ENCODE peak calls at places on chromosomes 2 and 18, in five cellular contexts. V is HCT116, F is MM.1S, G is PC-3, I is GM23248. A is an unnamed sample. For H3K4me1, the result is how much of the 10 kb centered on the place peaks cover.

GRCh38 chr18:78697446-78697845 is 282.2 kb upstream of the SALL3 start:
- DNase-seq in V (no peak), F (no peak), G (no peak), I (no peak), A (no peak)

GRCh38 chr2:66428986-66429612 is 5.8 kb upstream of the MEIS1 start:
- DNase-seq in V (peak), F (peak), G (peak), I (peak), A (peak)

GRCh38 chr2:100610381-100610831 is 47.6 kb downstream of the PDCL3 start:
- DNase-seq in V (peak), F (peak), G (peak), I (peak), A (peak)

GRCh38 chr18:29488617-29489016 is 1311.7 kb upstream of the CDH2 start:
- DNase-seq in V (no peak), F (no peak), G (peak), I (peak), A (no peak)

GRCh38 chr2:604826-605524 is 72.2 kb downstream of the TMEM18 start:
- DNase-seq in V (no peak), F (no peak), G (no peak), I (no peak), A (no peak)

GRCh38 chr18:30376515-30376914 is 666.0 kb downstream of the DSC3 start:
- DNase-seq in V (peak), F (no peak), G (peak), I (no peak), A (no peak)

GRCh38 chr2:29332540-29332939 is 217.3 kb downstream of the CLIP4 start:
- DNase-seq in V (no peak), F (no peak), G (no peak), I (no peak), A (no peak)

GRCh38 chr18:78407456-78407823 is 572.2 kb upstream of the SALL3 start:
- DNase-seq in V (no peak), F (no peak), G (no peak), I (no peak), A (no peak)

GRCh38 chr2:105787376-105788318 is 42.9 kb downstream of the NCK2 start:
- DNase-seq in V (no peak), F (no peak), G (peak), I (no peak), A (no peak)

GRCh38 chr2:73162856-73163521 is 39.4 kb upstream of the NOTO start:
- DNase-seq in V (no peak), F (no peak), G (no peak), I (no peak), A (no peak)

GRCh38 chr2:51194656-51195055 is 162.7 kb upstream of the NRXN1 start:
- DNase-seq in V (no peak), F (no peak), G (no peak), I (no peak), A (no peak)

GRCh38 chr2:221553333-221553732 is 18.8 kb downstream of the EPHA4 start:
- DNase-seq in V (no peak), F (no peak), G (no peak), I (no peak), A (no peak)

GRCh38 chr2:230713331-230714121 is 884 bp downstream of the CAB39 start:
- DNase-seq in V (no peak), F (peak), G (peak), I (peak), A (peak)

GRCh38 chr18:7608174-7608550 is 41.0 kb downstream of the PTPRM start:
- DNase-seq in V (no peak), F (no peak), G (no peak), I (peak), A (no peak)

GRCh38 chr2:181054843-181055242 is 74.4 kb downstream of the UBE2E3 start:
- DNase-seq in V (no peak), F (no peak), G (no peak), I (no peak), A (no peak)

GRCh38 chr18:12429556-12429955 is 21.8 kb downstream of the PRELID3A start:
- DNase-seq in V (no peak), F (no peak), G (no peak), I (no peak), A (no peak)

GRCh38 chr2:112547333-112547732 is 5.1 kb downstream of the POLR1B start:
- DNase-seq in V (no peak), F (no peak), G (no peak), I (peak), A (peak)

GRCh38 chr2:46350030-46350699 is 53.0 kb downstream of the EPAS1 start:
- DNase-seq in V (no peak), F (no peak), G (no peak), I (no peak), A (no peak)

GRCh38 chr18:46098616-46098933 is 479 bp upstream of the ATP5F1A start:
- DNase-seq in V (no peak), F (no peak), G (no peak), I (no peak), A (no peak)

GRCh38 chr2:221096651-221097567 is 475.2 kb downstream of the EPHA4 start:
- DNase-seq in V (no peak), F (no peak), G (peak), I (peak), A (no peak)

GRCh38 chr2:233464531-233465240 is 101.9 kb downstream of the USP40 start:
- DNase-seq in V (no peak), F (no peak), G (no peak), I (no peak), A (no peak)

GRCh38 chr2:101439716-101440115 is 35.2 kb downstream of the RFX8 start:
- DNase-seq in V (no peak), F (no peak), G (no peak), I (no peak), A (no peak)

GRCh38 chr2:168961450-168962229 is 60.5 kb downstream of the G6PC2 start:
- DNase-seq in V (peak), F (peak), G (peak), I (peak), A (peak)

GRCh38 chr2:197307236-197307932 is 3.2 kb downstream of the ANKRD44 start:
- DNase-seq in V (no peak), F (no peak), G (no peak), I (no peak), A (no peak)

GRCh38 chr2:79259959-79260358 is 100.4 kb upstream of the REG3A start:
- DNase-seq in V (no peak), F (no peak), G (no peak), I (no peak), A (no peak)

GRCh38 chr2:11876889-11877288 is 130.5 kb downstream of the LPIN1 start:
- DNase-seq in V (no peak), F (no peak), G (no peak), I (no peak), A (no peak)

GRCh38 chr2:61181382-61182058 is 19.5 kb downstream of the C2orf74 start:
- DNase-seq in V (no peak), F (no peak), G (no peak), I (peak), A (no peak)

GRCh38 chr2:218569661-218570500 is 1.2 kb downstream of the CNOT9 start:
- DNase-seq in V (no peak), F (peak), G (peak), I (peak), A (peak)

GRCh38 chr2:112879491-112880041 is 31.4 kb upstream of the IL37 start:
- DNase-seq in V (no peak), F (no peak), G (no peak), I (no peak), A (no peak)

GRCh38 chr2:173459363-173459762 is 104.7 kb downstream of the CDCA7 start:
- DNase-seq in V (no peak), F (no peak), G (no peak), I (no peak), A (no peak)

GRCh38 chr2:66437601-66438497 is 2.9 kb downstream of the MEIS1 start:
- DNase-seq in V (no peak), F (peak), G (no peak), I (peak), A (peak)

DNA sequence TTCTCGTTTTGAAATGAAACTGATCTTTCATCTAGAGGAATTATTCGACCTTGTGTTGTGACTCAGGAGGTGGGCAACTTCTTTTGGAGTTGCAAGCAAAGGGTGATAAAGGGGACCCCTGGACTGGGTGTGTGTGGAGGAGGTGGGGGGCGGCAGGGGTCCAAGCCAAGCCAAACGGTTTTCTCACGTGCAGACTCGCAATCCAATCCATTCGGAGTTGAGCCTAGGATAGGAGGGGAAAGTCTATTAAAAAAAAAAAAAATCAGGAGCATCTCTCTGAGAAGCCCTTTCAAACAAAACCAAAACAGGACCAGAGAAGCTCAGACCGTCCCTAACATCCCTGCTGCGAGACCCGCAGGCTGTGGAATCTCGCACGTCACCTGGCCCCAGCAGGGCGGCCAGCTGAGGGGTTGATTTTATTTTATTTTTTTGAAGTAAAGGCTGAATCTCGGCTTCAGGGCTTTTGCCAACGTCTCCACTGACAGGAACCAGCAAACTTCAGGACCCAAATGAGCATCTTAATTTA is 3.8 kb upstream of the ZEB2 start:
- DNase-seq in V (no peak), F (no peak), G (no peak), I (peak), A (no peak)
- H3K4me1 ChIP-seq in V (under half), F (under half), G (under half), I (under half), A (under half)

DNA sequence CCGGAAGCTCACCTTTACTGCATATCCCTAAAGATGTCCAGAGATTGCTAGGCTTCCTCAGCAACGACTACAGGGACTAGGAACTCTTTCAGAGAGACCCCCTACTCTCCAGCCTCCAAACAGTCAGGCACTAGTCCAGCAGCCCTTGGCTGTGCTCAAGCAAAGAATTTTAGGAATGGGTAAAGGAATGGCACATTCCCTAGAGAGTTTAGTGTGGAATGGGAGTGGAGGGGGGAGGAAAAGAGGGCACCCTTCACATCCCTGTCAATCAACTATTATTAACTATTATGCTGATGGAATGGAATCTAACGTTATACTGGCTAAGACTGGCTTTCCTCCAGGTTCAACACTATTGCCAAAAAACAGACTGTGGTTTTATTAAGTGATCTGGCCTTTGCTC is 64.8 kb downstream of the IKZF2 start:
- DNase-seq in V (no peak), F (no peak), G (no peak), I (peak), A (no peak)
- TF ChIP-seq EZH2phosphoT487 in V (no peak), F (no peak), G (no peak), I (no peak), A (no peak)

GRCh38 chr2:45167885-45168284 is 158.6 kb upstream of the SIX2 start:
- DNase-seq in V (no peak), F (no peak), G (no peak), I (no peak), A (no peak)

GRCh38 chr2:45169339-45170190 is 160.3 kb upstream of the SIX2 start:
- DNase-seq in V (no peak), F (peak), G (peak), I (peak), A (peak)

GRCh38 chr2:45170976-45171514 is 161.8 kb upstream of the SIX2 start:
- DNase-seq in V (no peak), F (no peak), G (peak), I (no peak), A (no peak)

GRCh38 chr2:45170191-45170975 is 161.1 kb upstream of the SIX2 start:
- DNase-seq in V (no peak), F (no peak), G (no peak), I (no peak), A (no peak)

GRCh38 chr2:45168731-45169338 is 159.6 kb upstream of the SIX2 start:
- DNase-seq in V (no peak), F (peak), G (peak), I (peak), A (no peak)
- TF ChIP-seq EZH2 in V (no peak), F (no peak), G (no peak), I (no peak), A (peak)

GRCh38 chr2:203809991-203810510 is 57.5 kb upstream of the CTLA4 start:
- DNase-seq in V (no peak), F (no peak), G (no peak), I (peak), A (no peak)
- H3K4me1 ChIP-seq in V (under half), F (under half), G (under half), I (half or more), A (under half)

GRCh38 chr18:61323951-61324350 is 9.3 kb upstream of the CDH20 start:
- DNase-seq in V (no peak), F (no peak), G (peak), I (peak), A (no peak)

GRCh38 chr18:61326407-61326806 is 6.8 kb upstream of the CDH20 start:
- DNase-seq in V (no peak), F (no peak), G (no peak), I (no peak), A (no peak)

GRCh38 chr18:61322265-61322873 is 10.9 kb upstream of the CDH20 start:
- DNase-seq in V (peak), F (peak), G (peak), I (peak), A (peak)
- TF ChIP-seq EZH2phosphoT487 in V (no peak), F (no peak), G (no peak), I (no peak), A (no peak)

GRCh38 chr2:176075476-176075875 is 8.3 kb downstream of the EVX2 start:
- DNase-seq in V (no peak), F (no peak), G (no peak), I (no peak), A (peak)

GRCh38 chr2:176072951-176073904 is 10.5 kb downstream of the EVX2 start:
- DNase-seq in V (no peak), F (no peak), G (no peak), I (no peak), A (no peak)

GRCh38 chr2:176078440-176079284 is 5.1 kb downstream of the EVX2 start:
- DNase-seq in V (no peak), F (no peak), G (no peak), I (no peak), A (no peak)

GRCh38 chr2:176074919-176075425 is 8.8 kb downstream of the EVX2 start:
- DNase-seq in V (no peak), F (no peak), G (no peak), I (no peak), A (no peak)

DNA sequence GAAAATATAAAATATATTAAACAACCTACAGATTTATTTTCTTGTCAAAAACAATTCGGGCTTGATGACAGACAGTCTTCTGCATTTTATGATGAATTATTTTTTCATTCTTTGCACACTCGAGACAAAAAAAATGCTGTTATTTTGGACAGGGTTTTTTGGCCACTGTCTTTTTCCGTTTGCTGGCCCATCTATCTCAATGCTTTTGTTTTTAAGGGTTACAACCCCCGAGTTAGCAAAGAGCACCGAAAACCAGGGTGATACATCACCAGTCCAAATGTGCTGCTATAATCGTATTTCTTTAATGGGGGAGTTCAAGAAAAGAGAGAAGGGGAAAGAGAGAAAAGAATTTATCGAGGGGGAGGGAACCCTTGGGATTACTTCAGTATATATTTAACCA is 7.7 kb downstream of the EVX2 start:
- DNase-seq in V (no peak), F (no peak), G (no peak), I (no peak), A (no peak)
- TF ChIP-seq EZH2 in V (no peak), F (no peak), G (no peak), I (no peak), A (no peak)

GRCh38 chr2:10331702-10332401 is 29.1 kb downstream of the HPCAL1 start:
- DNase-seq in V (no peak), F (no peak), G (no peak), I (no peak), A (peak)
- H3K4me1 ChIP-seq in V (under half), F (under half), G (half or more), I (under half), A (under half)

A was measured in hepatocyte.